ENCODE peak calls at places on chromosomes 11 and 22, in five cellular contexts. Y is GM13977, M is cardiac fibroblast, J is heart left ventricle, N is Caco-2. L is an unnamed sample.

GRCh38 chr22:22684605-22685561 is 40.5 kb downstream of the GGTLC2 start:
- DNase-seq in Y (peak), M (peak), J (no peak), N (peak), L (no peak)

GRCh38 chr11:68593441-68593840 is 90.9 kb upstream of the GAL start:
- DNase-seq in Y (no peak), M (no peak), J (no peak), N (no peak), L (no peak)

GRCh38 chr11:5736396-5736795 is at the start of gene OR56B1:
- DNase-seq in Y (no peak), M (peak), J (no peak), N (no peak), L (no peak)

GRCh38 chr11:15412054-15412453 is 297.3 kb downstream of the INSC start:
- DNase-seq in Y (no peak), M (no peak), J (no peak), N (no peak), L (no peak)

GRCh38 chr11:61509058-61510029 is 795 bp downstream of the LRRC10B start:
- DNase-seq in Y (peak), M (peak), J (peak), N (peak), L (no peak)

GRCh38 chr22:23553438-23553837 is 26.7 kb downstream of the IGLL1 start:
- DNase-seq in Y (no peak), M (no peak), J (no peak), N (no peak), L (no peak)

GRCh38 chr11:1854132-1854948 is 1.5 kb downstream of the LSP1 start:
- DNase-seq in Y (peak), M (no peak), J (no peak), N (no peak), L (no peak)

GRCh38 chr11:48087974-48088681 is 107.8 kb downstream of the PTPRJ start:
- DNase-seq in Y (no peak), M (no peak), J (no peak), N (no peak), L (no peak)

GRCh38 chr22:22168190-22168940 is 76.2 kb upstream of the VPREB1 start:
- DNase-seq in Y (peak), M (peak), J (no peak), N (peak), L (no peak)

GRCh38 chr22:39068033-39068785 is 8.9 kb upstream of the APOBEC3G start:
- DNase-seq in Y (no peak), M (no peak), J (no peak), N (no peak), L (no peak)

GRCh38 chr11:117816846-117817212 is 7.7 kb downstream of the FXYD2 start:
- DNase-seq in Y (no peak), M (no peak), J (peak), N (no peak), L (peak)

GRCh38 chr11:128506999-128507591 is 80.3 kb downstream of the ETS1 start:
- DNase-seq in Y (no peak), M (peak), J (peak), N (peak), L (no peak)

GRCh38 chr11:99020324-99021225 is at the start of gene CNTN5:
- DNase-seq in Y (peak), M (peak), J (peak), N (no peak), L (peak)

GRCh38 chr11:57513911-57514537 is 1.5 kb downstream of the SLC43A1 start:
- DNase-seq in Y (peak), M (peak), J (peak), N (peak), L (no peak)

GRCh38 chr11:69417211-69418085 is 64.0 kb upstream of the LINC01488 start:
- DNase-seq in Y (no peak), M (no peak), J (no peak), N (no peak), L (no peak)

GRCh38 chr11:34481307-34481706 is 32.3 kb downstream of the ELF5 start:
- DNase-seq in Y (no peak), M (no peak), J (no peak), N (no peak), L (no peak)

GRCh38 chr11:34480339-34480738 is 33.3 kb downstream of the ELF5 start:
- DNase-seq in Y (no peak), M (no peak), J (no peak), N (no peak), L (no peak)

GRCh38 chr11:34478845-34479663 is 34.5 kb downstream of the ELF5 start:
- DNase-seq in Y (no peak), M (no peak), J (no peak), N (no peak), L (no peak)

GRCh38 chr11:34487430-34487829 is 26.2 kb downstream of the ELF5 start:
- DNase-seq in Y (no peak), M (no peak), J (no peak), N (no peak), L (no peak)

DNA sequence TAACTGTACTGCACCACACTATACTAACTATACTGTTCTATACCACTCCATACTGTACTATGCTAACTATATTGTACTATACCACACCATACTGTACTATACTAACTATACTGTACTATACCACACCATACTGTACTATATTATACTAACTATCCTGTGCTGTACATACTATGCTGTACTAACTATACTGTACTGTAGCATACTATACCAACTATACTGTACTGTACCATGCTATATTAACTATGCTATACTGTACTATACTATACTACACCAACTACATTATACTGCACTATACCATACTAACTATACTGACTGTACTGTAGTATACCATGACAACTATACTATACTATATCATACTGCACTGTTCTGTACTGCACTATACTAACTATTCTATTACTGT is 30.1 kb downstream of the ELF5 start:
- DNase-seq in Y (no peak), M (no peak), J (no peak), N (no peak), L (no peak)
- TF ChIP-seq CTCF in Y (no peak), M (no peak), J (no peak), N (no peak), L (no peak)

GRCh38 chr11:64608636-64609035 is 17.6 kb downstream of the SLC22A12 start:
- DNase-seq in Y (no peak), M (no peak), J (peak), N (no peak), L (no peak)
- TF ChIP-seq CTCF in Y (no peak), M (no peak), J (no peak), N (no peak), L (no peak)

GRCh38 chr11:19323502-19323901 is 82.8 kb upstream of the E2F8 start:
- DNase-seq in Y (no peak), M (peak), J (no peak), N (no peak), L (no peak)
- TF ChIP-seq CTCF in Y (peak), M (peak), J (no peak), N (peak), L (no peak)

DNA sequence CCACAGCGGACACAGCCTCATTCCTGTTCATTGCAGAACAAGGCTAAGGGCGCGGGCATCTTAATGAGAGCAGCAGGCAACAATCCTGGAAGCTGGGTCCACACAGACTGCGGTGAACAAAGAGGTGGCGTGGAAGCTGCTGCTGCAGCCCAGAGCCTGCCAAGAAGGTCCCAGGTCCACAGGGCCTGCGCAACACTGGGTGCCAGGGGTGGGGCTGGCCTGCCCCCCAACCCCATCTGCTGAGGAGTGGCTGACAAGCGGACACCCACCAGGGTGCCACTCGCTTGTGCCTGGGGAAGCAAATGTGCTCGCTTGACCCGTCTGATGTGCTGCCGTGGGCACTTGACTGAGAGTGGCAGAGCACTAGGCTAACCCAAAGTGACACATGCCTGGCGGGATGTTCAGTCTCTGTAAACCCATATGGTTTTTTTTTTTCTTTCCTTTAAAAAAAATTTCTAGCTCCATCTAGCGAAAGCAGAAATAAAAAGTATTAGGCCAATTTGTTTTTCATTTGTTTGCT is 83.2 kb upstream of the PITPNB start:
- DNase-seq in Y (no peak), M (no peak), J (no peak), N (no peak), L (no peak)
- TF ChIP-seq CTCF in Y (no peak), M (no peak), J (no peak), N (no peak), L (no peak)

L was measured in CD14-positive monocyte.